ENCODE peak calls at places on chromosomes 11 and 22, in four cellular contexts. T, D, A and Y are unnamed samples.
A peak's percentile ranks its signal among the peaks of the same experiment; 100 is the strongest.

GRCh38 chr22:36546932-36547331 is 18.0 kb upstream of the EIF3D start:
- DNase-seq in T (no peak), D (peak; percentile 9), A (no peak), Y (no peak)

GRCh38 chr11:131668867-131669780 is 298.7 kb downstream of the NTM start:
- DNase-seq in T (peak; percentile 61), D (peak; percentile 17), A (peak; percentile 92), Y (peak; percentile 25)

GRCh38 chr11:14189874-14190273 is 169.1 kb downstream of the RRAS2 start:
- DNase-seq in T (peak; percentile 82), D (no peak), A (no peak), Y (peak; percentile 19)

GRCh38 chr11:134598368-134598767 is 186.3 kb upstream of the B3GAT1 start:
- DNase-seq in T (no peak), D (no peak), A (no peak), Y (no peak)

GRCh38 chr11:77407613-77408012 is 66.3 kb downstream of the PAK1 start:
- DNase-seq in T (no peak), D (peak; percentile 56), A (peak; percentile 21), Y (peak; percentile 80)

GRCh38 chr11:129910360-129910759 is 15.0 kb upstream of the NFRKB start:
- DNase-seq in T (no peak), D (no peak), A (peak; percentile 34), Y (no peak)

GRCh38 chr22:48380016-48380665 is 1447.5 kb downstream of the BRD1 start:
- DNase-seq in T (peak; percentile 26), D (no peak), A (no peak), Y (no peak)

GRCh38 chr22:45462034-45462655 is 40.5 kb upstream of the FBLN1 start:
- DNase-seq in T (no peak), D (peak; percentile 58), A (peak; percentile 76), Y (no peak)

GRCh38 chr11:35167451-35167954 is 28.5 kb downstream of the CD44 start:
- DNase-seq in T (peak; percentile 75), D (no peak), A (no peak), Y (no peak)

GRCh38 chr11:58671946-58672345 is 49.5 kb downstream of the CNTF start:
- DNase-seq in T (no peak), D (no peak), A (no peak), Y (no peak)

GRCh38 chr11:122202951-122203456 is 87.0 kb upstream of the BLID start:
- DNase-seq in T (peak; percentile 89), D (peak; percentile 17), A (peak; percentile 86), Y (peak; percentile 40)

GRCh38 chr11:16814410-16815046 is 76.1 kb downstream of the C11orf58 start:
- DNase-seq in T (peak; percentile 48), D (no peak), A (no peak), Y (no peak)

GRCh38 chr22:29689201-29689871 is 30.5 kb upstream of the CABP7 start:
- DNase-seq in T (no peak), D (no peak), A (peak; percentile 44), Y (no peak)

GRCh38 chr11:13094930-13095687 is 86.0 kb downstream of the RASSF10 start:
- DNase-seq in T (no peak), D (no peak), A (no peak), Y (no peak)

GRCh38 chr11:111736621-111737055 is 29.6 kb downstream of the PPP2R1B start:
- DNase-seq in T (no peak), D (no peak), A (no peak), Y (no peak)

GRCh38 chr22:19658967-19659804 is 55.1 kb upstream of the SEPTIN5 start:
- DNase-seq in T (no peak), D (no peak), A (no peak), Y (no peak)

GRCh38 chr22:50039669-50040458 is 18.2 kb downstream of the TTLL8 start:
- DNase-seq in T (peak; percentile 57), D (no peak), A (no peak), Y (no peak)

GRCh38 chr22:49550766-49551362 is 276.8 kb downstream of the BRD1 start:
- DNase-seq in T (peak; percentile 22), D (no peak), A (no peak), Y (no peak)

GRCh38 chr11:130847517-130847916 is 68.8 kb downstream of the SNX19 start:
- DNase-seq in T (no peak), D (peak; percentile 9), A (no peak), Y (no peak)

GRCh38 chr11:107018902-107019493 is 722 bp upstream of the GUCY1A2 start:
- DNase-seq in T (peak; percentile 66), D (peak; percentile 20), A (peak; percentile 91), Y (peak; percentile 14)

GRCh38 chr22:37745548-37746365 is 48.9 kb downstream of the TRIOBP start:
- DNase-seq in T (peak; percentile 96), D (peak; percentile 80), A (peak; percentile 97), Y (peak; percentile 95)

GRCh38 chr11:117600976-117601708 is 195.9 kb downstream of the DSCAML1 start:
- DNase-seq in T (peak; percentile 11), D (no peak), A (no peak), Y (no peak)

GRCh38 chr11:134536219-134536618 is 124.2 kb upstream of the B3GAT1 start:
- DNase-seq in T (peak; percentile 35), D (no peak), A (no peak), Y (no peak)

GRCh38 chr11:3916962-3917361 is 61.5 kb downstream of the STIM1 start:
- DNase-seq in T (no peak), D (no peak), A (no peak), Y (peak; percentile 39)

GRCh38 chr11:63858628-63859550 is 20.0 kb downstream of the MARK2 start:
- DNase-seq in T (peak; percentile 73), D (peak; percentile 67), A (no peak), Y (peak; percentile 42)

GRCh38 chr11:73907191-73907590 is 30.4 kb downstream of the PAAF1 start:
- DNase-seq in T (no peak), D (peak; percentile 6), A (peak; percentile 9), Y (no peak)

GRCh38 chr11:34405079-34405858 is 33.5 kb upstream of the CAT start:
- DNase-seq in T (no peak), D (no peak), A (no peak), Y (no peak)

GRCh38 chr11:134139873-134140331 is 71.0 kb downstream of the JAM3 start:
- DNase-seq in T (peak; percentile 90), D (peak; percentile 58), A (peak; percentile 86), Y (peak; percentile 60)

GRCh38 chr11:93585758-93586157 is 42.6 kb upstream of the SMCO4 start:
- DNase-seq in T (no peak), D (no peak), A (no peak), Y (no peak)

GRCh38 chr22:18975434-18976196 is 39.5 kb upstream of the PRODH start:
- DNase-seq in T (no peak), D (no peak), A (no peak), Y (no peak)

GRCh38 chr22:48089601-48090331 is 1327.3 kb downstream of the TBC1D22A start:
- DNase-seq in T (peak; percentile 86), D (no peak), A (no peak), Y (no peak)

GRCh38 chr22:27218012-27218483 is 560.7 kb downstream of the MIAT start:
- DNase-seq in T (no peak), D (no peak), A (no peak), Y (no peak)

GRCh38 chr11:100739636-100740035 is 52.5 kb downstream of the ARHGAP42 start:
- DNase-seq in T (no peak), D (peak; percentile 40), A (peak; percentile 47), Y (no peak)

GRCh38 chr11:17722000-17722643 is 2.8 kb downstream of the MYOD1 start:
- DNase-seq in T (no peak), D (no peak), A (peak; percentile 82), Y (no peak)

GRCh38 chr11:116715383-116715782 is 57.4 kb downstream of the BUD13 start:
- DNase-seq in T (no peak), D (no peak), A (peak; percentile 75), Y (no peak)

DNA sequence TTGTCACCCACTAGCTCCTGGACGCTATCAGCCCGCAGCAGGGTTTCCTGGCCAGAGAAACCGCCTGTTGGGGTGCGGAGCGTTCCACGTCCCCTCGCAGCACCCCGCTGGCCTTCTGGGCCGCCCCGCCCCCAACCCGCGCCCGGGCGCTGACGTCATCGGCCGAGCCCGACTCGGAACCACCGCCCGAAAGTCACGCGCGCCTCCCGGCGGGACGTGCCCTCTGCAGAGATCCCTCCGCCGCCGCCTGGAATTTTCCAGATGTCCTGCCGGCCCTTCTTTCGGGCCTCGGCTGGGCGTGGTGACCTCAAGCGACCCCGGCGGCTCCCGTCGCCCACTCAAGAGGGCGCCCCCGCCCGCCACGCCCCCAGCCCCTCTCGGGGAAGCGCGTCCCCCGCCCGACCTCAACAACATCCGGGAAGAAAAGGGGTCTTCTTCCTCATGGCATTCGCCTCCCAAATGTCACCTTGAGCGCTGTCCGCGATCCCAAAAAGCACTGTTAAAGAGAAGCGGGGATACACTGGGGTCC is 430 bp upstream of the NEAT1 start:
- DNase-seq in T (peak; percentile 99), D (peak; percentile 93), A (peak; percentile 97), Y (peak; percentile 99)
- TF ChIP-seq POLR2AphosphoS5 in T (peak; percentile 95), D (peak; percentile 53), A (no peak), Y (peak; percentile 98)

DNA sequence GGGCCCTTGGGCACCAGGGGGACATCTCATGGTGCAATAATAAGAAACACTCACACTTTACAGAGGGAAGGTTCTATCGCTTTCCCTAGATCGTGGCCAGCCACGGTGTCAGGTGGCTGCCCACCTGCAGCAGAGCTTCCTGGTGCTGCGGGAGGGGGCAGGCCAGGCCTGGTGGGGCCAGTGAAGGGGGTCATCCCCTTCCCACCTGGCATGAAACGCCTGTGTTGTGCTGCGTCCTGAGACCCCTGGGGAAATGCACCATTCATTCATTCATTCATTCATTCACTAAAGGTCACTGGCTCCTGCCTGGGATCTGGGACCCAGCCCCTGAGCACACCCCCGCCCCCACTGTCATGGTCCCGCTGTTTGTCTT is 394 bp upstream of the RHOD start:
- DNase-seq in T (no peak), D (no peak), A (no peak), Y (no peak)
- H3K27ac ChIP-seq in T (peak overlapping the region; percentile 62), D (no peak overlapping the region), A (no peak overlapping the region), Y (peak overlapping the region; percentile 31)

GRCh38 chr11:15390857-15391256 is 276.1 kb downstream of the INSC start:
- DNase-seq in T (no peak), D (no peak), A (no peak), Y (no peak)

DNA sequence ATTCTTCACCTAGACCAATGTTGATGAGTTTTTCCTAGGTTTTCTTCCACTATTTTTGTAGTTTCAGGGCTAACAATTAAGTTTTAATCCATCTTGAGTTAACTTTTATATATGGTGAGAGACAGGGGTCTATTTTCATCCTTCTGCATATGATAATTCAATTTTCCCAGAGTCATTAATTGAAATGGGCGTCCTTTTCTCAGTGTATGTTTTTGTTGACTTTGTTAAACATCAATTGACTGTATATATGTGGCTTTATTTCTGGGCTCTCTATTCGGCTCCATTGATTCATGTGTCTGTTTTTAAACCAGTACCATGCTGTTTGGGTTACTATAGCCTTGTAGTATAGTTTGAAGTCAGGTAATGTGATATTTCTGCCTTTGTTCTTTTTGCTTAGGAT is 282.1 kb downstream of the INSC start:
- DNase-seq in T (no peak), D (no peak), A (no peak), Y (no peak)
- TF ChIP-seq POLR2AphosphoS5 in T (no peak), D (no peak), A (no peak), Y (no peak)

DNA sequence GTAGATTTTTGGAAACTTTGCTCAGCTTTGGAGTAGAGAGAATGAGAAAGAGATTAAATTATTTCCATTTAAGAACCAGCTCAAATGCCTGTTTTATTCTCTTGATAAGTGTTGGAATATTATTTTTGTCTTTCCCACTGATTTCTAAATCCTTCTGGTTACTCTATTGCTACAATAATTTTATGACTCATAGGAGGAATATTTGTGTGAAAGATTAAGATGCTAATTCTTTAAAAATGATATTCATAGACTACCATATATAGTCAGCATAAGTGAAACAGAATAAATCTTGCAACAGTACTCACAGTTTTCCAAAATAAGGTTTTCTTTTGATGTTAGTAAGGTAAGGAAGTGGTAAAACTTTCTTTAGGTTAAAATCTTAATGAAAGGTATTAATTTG is 60.9 kb downstream of the YAP1 start:
- DNase-seq in T (no peak), D (no peak), A (no peak), Y (no peak)
- H3K27ac ChIP-seq in T (peak overlapping the region; percentile 54), D (no peak overlapping the region), A (no peak overlapping the region), Y (peak overlapping the region; percentile 50)